ENCODE peak calls at places on chromosomes 7 and 10, in four cellular contexts. H is transverse colon, R is dorsolateral prefrontal cortex, V is foreskin fibroblast. S is an unnamed sample.

GRCh38 chr7:18505870-18506460 is 10.4 kb downstream of the HDAC9 start:
- DNase-seq in H (no peak), R (no peak), V (peak; percentile 59), S (no peak)

GRCh38 chr10:3264178-3264867 is 91.7 kb upstream of the PITRM1 start:
- DNase-seq in H (no peak), R (no peak), V (no peak), S (no peak)

GRCh38 chr10:5293691-5294550 is 70.8 kb upstream of the UCN3 start:
- DNase-seq in H (peak; percentile 75), R (no peak), V (peak; percentile 59), S (peak; percentile 28)

GRCh38 chr10:80539421-80539999 is 1.8 kb downstream of the SH2D4B start:
- DNase-seq in H (peak; percentile 8), R (no peak), V (no peak), S (no peak)

GRCh38 chr7:2651847-2652735 is 20.3 kb downstream of the TTYH3 start:
- DNase-seq in H (no peak), R (no peak), V (no peak), S (no peak)

GRCh38 chr7:115223959-115224358 is 302.1 kb downstream of the MDFIC start:
- DNase-seq in H (no peak), R (no peak), V (no peak), S (no peak)

GRCh38 chr7:43779032-43779812 is 20.7 kb downstream of the BLVRA start:
- DNase-seq in H (no peak), R (no peak), V (no peak), S (no peak)

GRCh38 chr10:100637785-100638184 is 102.0 kb downstream of the HIF1AN start:
- DNase-seq in H (no peak), R (no peak), V (no peak), S (no peak)

GRCh38 chr10:16857419-16857818 is 40.2 kb upstream of the RSU1 start:
- DNase-seq in H (no peak), R (no peak), V (no peak), S (no peak)

GRCh38 chr7:113026941-113027340 is 59.7 kb downstream of the GPR85 start:
- DNase-seq in H (no peak), R (no peak), V (peak; percentile 6), S (no peak)

GRCh38 chr10:116082211-116082610 is 190.8 kb downstream of the GFRA1 start:
- DNase-seq in H (no peak), R (no peak), V (no peak), S (no peak)

GRCh38 chr10:299512-299911 is 164.3 kb downstream of the ZMYND11 start:
- DNase-seq in H (no peak), R (no peak), V (no peak), S (no peak)

GRCh38 chr7:48090095-48090805 is 1.2 kb downstream of the UPP1 start:
- DNase-seq in H (peak; percentile 47), R (no peak), V (peak; percentile 39), S (no peak)

GRCh38 chr7:18762189-18762588 is 266.6 kb downstream of the HDAC9 start:
- DNase-seq in H (no peak), R (no peak), V (peak; percentile 44), S (no peak)

GRCh38 chr10:62037890-62038608 is 136.6 kb downstream of the ARID5B start:
- DNase-seq in H (no peak), R (no peak), V (no peak), S (no peak)

GRCh38 chr7:6615853-6616555 is 594 bp downstream of the ZNF853 start:
- DNase-seq in H (no peak), R (no peak), V (no peak), S (no peak)

GRCh38 chr10:118595598-118596425 is at the start of gene PRLHR:
- DNase-seq in H (no peak), R (peak; percentile 39), V (no peak), S (no peak)
- TF ChIP-seq CTCF in H (no peak), R (no peak), V (no peak), S (no peak)

DNA sequence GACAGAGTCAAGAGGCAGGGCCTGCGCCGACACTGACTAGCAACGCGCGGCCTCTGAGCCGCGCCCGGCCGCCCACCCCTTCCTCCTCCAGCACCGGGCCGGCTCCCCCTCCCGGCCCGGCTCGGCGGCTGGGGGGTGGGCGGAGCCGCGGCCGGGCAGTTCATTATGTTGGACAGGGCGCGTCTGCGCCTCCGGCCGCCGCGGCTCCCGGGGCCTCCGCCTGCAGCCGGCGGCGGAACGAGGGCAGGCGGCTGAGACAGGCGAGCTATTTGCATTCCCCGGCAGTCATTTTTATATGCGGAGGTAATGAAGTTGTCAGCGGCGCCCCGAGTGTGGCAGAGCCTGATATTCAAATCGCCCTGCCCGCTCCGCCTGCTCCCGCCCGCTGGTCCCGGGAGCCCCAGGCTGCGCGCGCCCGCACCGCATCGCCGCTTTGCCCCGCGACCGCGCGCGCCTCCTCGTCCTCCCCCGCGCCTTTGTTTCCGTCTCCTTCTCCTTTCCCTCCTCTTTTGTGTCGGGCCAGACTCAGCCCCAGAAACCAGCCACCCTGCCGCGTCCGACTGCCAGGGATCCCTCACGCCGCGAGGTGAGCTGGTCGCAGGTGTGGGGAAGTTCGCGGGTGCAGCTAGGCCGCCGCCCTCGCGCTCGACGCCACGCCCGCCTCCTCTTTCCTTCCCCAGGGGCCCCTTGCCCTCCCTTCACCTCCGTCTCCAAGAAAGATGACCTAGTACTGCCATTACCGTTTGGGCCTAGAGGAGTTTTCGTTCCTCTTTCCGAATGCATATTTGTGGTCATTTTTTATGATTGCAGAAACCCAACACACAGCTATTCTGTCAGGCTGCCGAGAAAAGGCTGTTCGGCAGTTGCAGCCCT is 107.0 kb downstream of the SNX10 start:
- DNase-seq in H (peak; percentile 68), R (peak; percentile 25), V (peak; percentile 29), S (no peak)
- H3K4me3 ChIP-seq in H (peak overlapping the region; percentile 45), R (peak overlapping the region; percentile 55), V (peak overlapping the region; percentile 46), S (peak overlapping the region; percentile 47)

GRCh38 chr10:50674469-50675254 is 50.9 kb upstream of the SGMS1 start:
- DNase-seq in H (no peak), R (no peak), V (no peak), S (no peak)

GRCh38 chr10:50679149-50679548 is 55.4 kb upstream of the SGMS1 start:
- DNase-seq in H (peak; percentile 25), R (no peak), V (no peak), S (no peak)
- TF ChIP-seq CTCF in H (no peak), R (no peak), V (no peak), S (no peak)

GRCh38 chr7:132551928-132552327 is 24.3 kb downstream of the PLXNA4 start:
- DNase-seq in H (no peak), R (no peak), V (no peak), S (no peak)
- H3K4me3 ChIP-seq in H (no peak overlapping the region), R (no peak overlapping the region), V (no peak overlapping the region), S (no peak overlapping the region)

GRCh38 chr7:98993024-98993897 is 114.9 kb downstream of the TRRAP start:
- DNase-seq in H (no peak), R (no peak), V (no peak), S (no peak)
- TF ChIP-seq CTCF in H (no peak), R (no peak), V (no peak), S (peak; percentile 13)

GRCh38 chr10:44968887-44969400 is 9.3 kb downstream of the RASSF4 start:
- DNase-seq in H (no peak), R (no peak), V (no peak), S (no peak)
- H3K4me3 ChIP-seq in H (no peak overlapping the region), R (no peak overlapping the region), V (no peak overlapping the region), S (no peak overlapping the region)

DNA sequence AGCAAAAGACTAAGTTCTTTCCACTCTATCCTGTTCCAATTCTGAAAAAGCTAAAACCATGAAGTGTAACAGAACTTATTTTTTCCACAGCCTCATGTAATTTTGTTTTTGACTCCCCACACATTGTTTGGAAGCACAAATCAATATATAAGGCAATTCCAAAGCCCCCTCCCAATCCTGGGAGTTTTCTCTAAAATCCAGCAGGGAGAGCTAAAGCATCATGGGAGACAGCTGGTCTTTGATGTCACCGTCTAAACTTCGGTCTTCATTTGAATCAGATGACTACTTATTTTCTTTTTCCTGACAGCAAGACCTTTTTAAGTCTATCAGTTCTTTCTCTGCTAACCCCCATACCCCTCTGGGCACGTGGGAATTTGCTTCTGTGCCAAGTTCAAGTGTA is 33.3 kb upstream of the PON1 start:
- DNase-seq in H (no peak), R (no peak), V (no peak), S (no peak)
- TF ChIP-seq CTCF in H (no peak), R (peak; percentile 37), V (no peak), S (no peak)

GRCh38 chr7:72622532-72622931 is 205.5 kb downstream of the TYW1B start:
- DNase-seq in H (no peak), R (no peak), V (no peak), S (no peak)
- H3K4me3 ChIP-seq in H (no peak overlapping the region), R (no peak overlapping the region), V (no peak overlapping the region), S (no peak overlapping the region)

DNA sequence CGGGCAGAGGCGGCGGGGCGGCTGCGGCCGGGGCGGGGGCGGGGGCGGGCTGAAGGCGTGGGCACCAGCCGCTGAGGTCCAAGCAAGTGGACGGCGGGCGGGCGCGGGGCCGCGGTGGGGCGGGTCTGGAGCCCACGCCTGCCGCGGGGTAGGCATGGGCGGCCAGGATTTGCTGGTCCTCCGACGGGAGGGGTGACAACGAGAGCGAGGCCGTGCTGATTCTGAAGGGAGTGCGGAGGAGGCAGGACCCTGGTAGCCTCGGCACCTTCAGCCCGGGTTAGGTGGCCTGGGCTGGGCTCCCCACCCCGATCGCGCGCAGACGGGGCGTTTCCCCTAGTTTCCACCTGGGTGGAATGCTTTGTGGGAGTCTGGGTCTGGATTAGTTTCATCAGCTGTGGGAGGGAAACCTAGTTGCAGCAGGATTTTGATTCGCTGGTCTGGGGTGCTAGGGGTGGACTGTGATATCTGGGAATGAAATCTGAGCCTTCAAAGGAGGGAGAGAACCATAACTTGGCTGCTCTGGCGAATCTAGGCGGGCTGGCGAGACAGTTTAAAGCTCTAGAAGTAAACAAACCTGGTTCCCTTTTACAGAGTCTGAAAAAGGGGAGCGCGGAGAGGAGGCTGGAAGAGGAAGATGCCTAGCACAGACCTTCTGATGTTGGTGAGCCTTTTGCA is 609 bp downstream of the SGPL1 start:
- DNase-seq in H (peak; percentile 68), R (peak; percentile 59), V (peak; percentile 83), S (peak; percentile 75)
- TF ChIP-seq CTCF in H (no peak), R (no peak), V (no peak), S (no peak)

GRCh38 chr7:70736715-70737460 is 395.1 kb upstream of the GALNT17 start:
- DNase-seq in H (no peak), R (no peak), V (peak; percentile 52), S (no peak)
- H3K4me3 ChIP-seq in H (no peak overlapping the region), R (no peak overlapping the region), V (peak overlapping the region; percentile 26), S (no peak overlapping the region)